ENCODE peak calls at places on chromosomes 11 and 22, in four cellular contexts. F, P, M and Q are unnamed samples.

GRCh38 chr22:28736296-28737155 is 5.1 kb downstream of the CHEK2 start:
- DNase-seq in F (no peak), P (no peak), M (no peak), Q (no peak)

GRCh38 chr11:46003647-46004046 is 81.2 kb downstream of the LARGE2 start:
- DNase-seq in P (peak), M (no peak), F (no peak), Q (no peak)

GRCh38 chr11:3942956-3943497 is 87.6 kb downstream of the STIM1 start:
- DNase-seq in F (no peak), P (peak), M (no peak), Q (no peak)

GRCh38 chr11:47861762-47862161 is 13.6 kb upstream of the NUP160 start:
- DNase-seq in P (peak), M (no peak), F (no peak), Q (no peak)

GRCh38 chr22:42332089-42332488 is 61.6 kb upstream of the TCF20 start:
- DNase-seq in P (no peak), F (no peak), M (no peak), Q (no peak)

GRCh38 chr22:42256930-42257329 is 13.5 kb downstream of the TCF20 start:
- DNase-seq in P (no peak), F (no peak), M (no peak), Q (no peak)

GRCh38 chr11:123103326-123103980 is 41.5 kb upstream of the HSPA8 start:
- DNase-seq in M (no peak), P (peak), F (peak), Q (no peak)

GRCh38 chr11:1782831-1783724 is 19.4 kb upstream of the CTSD start:
- DNase-seq in P (peak), F (no peak), M (no peak), Q (no peak)

GRCh38 chr11:7514099-7514725 is 413 bp downstream of the PPFIBP2 start:
- DNase-seq in P (no peak), F (peak), M (peak), Q (no peak)

GRCh38 chr11:48123249-48123875 is 93.2 kb upstream of the OR4B1 start:
- DNase-seq in P (no peak), F (no peak), M (no peak), Q (no peak)

GRCh38 chr11:12090061-12090572 is 20.3 kb upstream of the MICAL2 start:
- DNase-seq in F (no peak), M (no peak), P (no peak), Q (no peak)

GRCh38 chr11:72642815-72643511 is 31.3 kb downstream of the PDE2A start:
- DNase-seq in F (peak), M (peak), P (peak), Q (no peak)

GRCh38 chr11:13983081-13983751 is 20.7 kb downstream of the SPON1 start:
- DNase-seq in F (peak), M (peak), P (no peak), Q (no peak)

DNA sequence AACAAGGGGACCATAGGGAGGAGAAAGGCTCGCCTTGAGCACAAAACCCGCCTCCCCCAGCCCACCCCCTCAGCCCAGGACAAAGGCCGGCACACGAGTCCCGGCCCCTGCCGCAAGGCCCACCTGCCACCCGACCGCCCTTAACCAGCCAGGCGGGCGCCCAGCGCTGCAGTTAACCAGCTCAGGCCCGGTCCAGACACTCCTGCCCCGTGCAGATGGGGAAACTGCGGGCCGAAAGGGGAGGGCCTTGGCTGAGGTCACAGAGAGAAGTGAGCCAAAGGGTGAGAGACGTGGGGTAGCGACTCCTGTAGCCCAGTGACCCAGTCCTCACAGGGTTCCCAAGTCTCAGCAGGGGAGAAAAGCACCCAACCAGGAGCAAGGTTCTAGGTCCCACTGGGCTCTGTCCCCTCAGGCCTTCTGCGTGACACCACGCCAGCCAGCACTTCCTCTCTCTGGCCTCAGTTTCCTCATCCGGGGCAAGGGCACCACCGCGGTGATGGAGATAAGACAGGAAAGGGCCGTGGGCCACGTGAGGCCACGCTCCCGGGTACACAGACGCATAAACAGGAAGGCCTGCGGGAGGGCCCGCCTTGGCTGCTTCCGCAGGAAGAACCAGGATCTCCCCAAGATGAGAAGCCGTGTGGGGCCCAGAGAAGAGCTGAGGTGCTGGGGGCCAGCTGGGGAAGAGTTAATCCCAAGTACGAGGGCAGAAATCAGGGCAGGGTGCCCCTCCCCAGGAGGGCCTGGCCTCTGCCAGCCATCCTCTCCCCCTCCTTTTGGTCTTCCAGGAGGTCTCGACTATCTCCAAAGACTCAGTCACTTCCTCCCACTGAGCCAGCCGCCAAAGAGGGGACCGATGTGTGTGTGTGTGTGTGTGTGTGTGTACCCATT is 1.8 kb downstream of the MFNG start:
- DNase-seq in M (peak), F (peak), P (peak), Q (no peak)
- H3K4me3 ChIP-seq in M (peak), F (peak), P (no peak), Q (no peak)

DNA sequence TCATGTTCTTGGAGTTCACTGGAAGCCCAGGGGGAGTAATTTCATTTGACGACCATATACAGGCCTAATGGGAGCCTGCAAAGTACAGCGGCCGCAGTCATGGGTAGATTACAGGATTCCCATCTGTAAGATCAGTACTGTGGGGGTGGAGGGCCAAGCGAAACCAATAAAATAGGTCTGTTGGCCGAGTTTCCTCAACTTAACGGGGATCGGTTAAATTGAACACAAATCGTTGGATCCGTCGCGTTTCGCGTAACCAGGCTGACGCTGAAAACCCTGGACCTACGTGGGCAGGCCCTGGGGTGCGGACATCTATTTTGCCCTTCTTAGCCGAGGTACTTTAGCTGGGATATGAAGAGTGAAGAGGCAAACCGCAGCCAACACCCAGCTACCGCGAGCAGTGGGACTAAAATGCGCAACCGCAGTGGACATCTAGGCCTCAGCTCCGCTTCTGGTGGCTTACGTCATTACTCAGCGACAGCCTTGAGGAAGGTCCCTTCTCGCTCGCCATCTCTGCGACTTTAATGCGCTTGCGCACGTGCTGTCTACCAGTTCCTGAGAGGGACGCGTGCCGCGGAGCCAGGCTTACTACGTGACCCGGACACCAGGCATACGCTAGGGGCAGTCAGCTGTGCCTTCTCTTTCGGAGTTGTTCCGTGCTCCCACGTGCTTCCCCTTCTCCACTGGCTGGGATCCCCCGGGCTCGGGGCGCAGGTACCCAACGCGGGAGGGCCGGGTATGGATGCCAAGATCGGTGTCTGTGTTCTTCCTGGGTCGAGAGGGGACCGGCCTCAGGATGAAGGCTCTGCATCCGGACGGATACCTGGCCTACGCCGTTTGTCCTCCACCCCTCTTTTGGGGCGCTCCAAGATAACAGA is at the start of gene NAT10:
- DNase-seq in F (peak), M (peak), P (peak), Q (peak)
- TF ChIP-seq CTCF in F (peak), M (no peak), P (peak), Q (peak)

DNA sequence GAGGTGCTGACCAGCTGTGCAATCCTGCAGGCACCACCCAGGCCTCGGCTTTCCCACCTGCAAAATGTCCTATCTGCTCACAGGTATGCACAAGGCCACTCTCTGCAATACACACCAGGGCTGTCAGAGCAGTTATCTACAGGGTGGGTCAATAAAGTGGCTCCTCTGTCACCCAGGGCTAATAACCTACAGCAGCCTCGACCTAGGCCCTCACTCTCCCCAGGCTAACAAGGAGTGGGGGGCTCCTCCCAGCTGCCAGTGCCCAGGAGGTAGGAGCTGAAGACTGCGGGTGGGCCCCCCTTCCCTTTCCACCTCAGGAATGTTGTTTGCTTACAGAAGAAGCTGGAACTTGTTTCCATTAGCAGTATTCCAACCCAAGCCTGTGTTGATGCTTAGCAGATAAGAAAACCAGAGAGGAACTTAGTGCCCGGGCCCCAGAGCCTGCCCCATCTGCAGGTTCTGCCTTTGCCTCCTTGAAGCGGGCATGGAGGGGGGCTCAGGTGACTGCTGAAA is 26.8 kb downstream of the MYH9 start:
- DNase-seq in M (no peak), F (no peak), P (peak), Q (no peak)
- H3K4me3 ChIP-seq in M (no peak), F (no peak), P (no peak), Q (no peak)

GRCh38 chr11:112315057-112315720 is 54.5 kb upstream of the PLET1 start:
- DNase-seq in F (no peak), P (no peak), M (no peak), Q (no peak)
- TF ChIP-seq CTCF in F (no peak), P (no peak), M (no peak), Q (no peak)

DNA sequence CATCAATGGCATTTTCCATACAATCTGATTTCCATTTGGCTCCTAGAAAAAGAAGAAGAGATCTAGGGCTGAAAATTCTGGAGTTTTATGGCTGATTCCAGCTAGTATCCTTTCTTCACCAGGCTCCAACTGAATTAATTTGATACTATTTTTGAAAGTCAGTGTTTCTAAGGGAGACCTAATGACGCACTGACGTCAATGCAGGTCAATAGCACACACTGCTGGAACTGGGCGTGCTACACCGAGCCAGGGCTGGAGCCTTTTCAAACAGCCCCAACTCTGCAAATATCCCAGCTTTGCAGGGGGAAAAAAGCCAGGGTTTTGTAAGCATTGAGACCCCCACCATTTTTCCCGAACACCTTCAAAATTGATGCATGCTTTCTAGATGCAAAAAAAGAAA is 124.7 kb upstream of the HSD17B12 start:
- DNase-seq in P (peak), F (no peak), M (no peak), Q (no peak)
- H3K4me3 ChIP-seq in P (no peak), F (no peak), M (no peak), Q (no peak)

GRCh38 chr22:44244265-44244822 is 63.6 kb downstream of the PARVG start:
- DNase-seq in M (no peak), P (no peak), F (no peak), Q (no peak)
- TF ChIP-seq CTCF in M (no peak), P (no peak), F (no peak), Q (no peak)

GRCh38 chr22:45507798-45508197 is 5.1 kb downstream of the FBLN1 start:
- DNase-seq in P (no peak), M (no peak), F (no peak), Q (no peak)

GRCh38 chr22:45505991-45506743 is 3.5 kb downstream of the FBLN1 start:
- DNase-seq in F (no peak), M (no peak), P (no peak), Q (no peak)

GRCh38 chr22:45508814-45509213 is 6.1 kb downstream of the FBLN1 start:
- DNase-seq in F (no peak), P (no peak), M (no peak), Q (no peak)

GRCh38 chr22:45504703-45505341 is 2.1 kb downstream of the FBLN1 start:
- DNase-seq in P (peak), M (no peak), F (peak), Q (no peak)

DNA sequence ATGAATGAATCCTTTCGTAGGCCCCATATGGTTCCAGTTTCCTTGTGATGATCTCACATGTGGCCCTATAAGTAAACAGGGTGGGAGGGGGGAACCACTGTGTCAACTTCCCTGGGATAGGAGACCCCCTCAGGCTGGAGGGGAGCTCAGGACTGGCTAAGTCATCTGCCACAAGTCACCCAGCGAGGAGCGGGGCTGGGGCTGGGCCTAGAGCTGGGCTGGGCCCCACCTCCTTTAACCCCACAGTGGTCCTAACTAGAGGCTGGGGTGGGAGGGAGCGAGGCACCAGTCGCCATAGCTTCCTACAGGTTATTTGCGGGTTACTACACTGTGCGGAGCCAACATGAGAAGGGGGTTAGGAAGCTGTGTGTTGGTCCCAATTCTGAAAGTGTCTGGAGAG is 4.3 kb downstream of the FBLN1 start:
- DNase-seq in M (no peak), F (no peak), P (no peak), Q (no peak)
- H3K4me3 ChIP-seq in M (no peak), F (no peak), P (no peak), Q (no peak)